ENCODE peak calls at places on chromosomes 13 and 19, in seven cellular contexts. S, X, D, I, J, Q and F are unnamed samples.

GRCh38 chr13:100229603-100230002 is 140.7 kb downstream of the PCCA start:
- DNase-seq in S (no peak), X (peak), D (no peak), I (no peak), J (no peak), Q (no peak), F (no peak)

GRCh38 chr19:43720936-43721335 is 5.1 kb downstream of the IRGC start:
- DNase-seq in S (no peak), X (no peak), D (no peak), I (no peak), J (no peak), Q (no peak), F (no peak)

GRCh38 chr13:19169991-19170390 is 11.6 kb downstream of the TUBA3C start:
- DNase-seq in S (no peak), X (no peak), D (no peak), I (no peak), J (no peak), Q (no peak), F (peak)

GRCh38 chr13:93173656-93174055 is 53.0 kb upstream of the GPC6 start:
- DNase-seq in S (no peak), X (no peak), D (no peak), I (no peak), J (no peak), Q (no peak), F (no peak)

GRCh38 chr13:51728972-51729371 is 75.0 kb downstream of the DHRS12 start:
- DNase-seq in S (no peak), X (no peak), D (no peak), I (no peak), J (no peak), Q (peak), F (no peak)

GRCh38 chr19:19463348-19464117 is 51.8 kb downstream of the TSSK6 start:
- DNase-seq in S (no peak), X (no peak), D (peak), I (no peak), J (no peak), Q (no peak), F (no peak)

GRCh38 chr19:10766681-10767201 is 48.9 kb downstream of the DNM2 start:
- DNase-seq in S (no peak), X (peak), D (no peak), I (no peak), J (no peak), Q (no peak), F (no peak)

GRCh38 chr19:46351241-46352041 is 4.6 kb downstream of the PPP5C start:
- DNase-seq in S (no peak), X (peak), D (peak), I (no peak), J (peak), Q (no peak), F (no peak)

GRCh38 chr19:13212759-13213330 is 62.6 kb downstream of the IER2 start:
- DNase-seq in S (peak), X (peak), D (no peak), I (peak), J (peak), Q (peak), F (peak)

DNA sequence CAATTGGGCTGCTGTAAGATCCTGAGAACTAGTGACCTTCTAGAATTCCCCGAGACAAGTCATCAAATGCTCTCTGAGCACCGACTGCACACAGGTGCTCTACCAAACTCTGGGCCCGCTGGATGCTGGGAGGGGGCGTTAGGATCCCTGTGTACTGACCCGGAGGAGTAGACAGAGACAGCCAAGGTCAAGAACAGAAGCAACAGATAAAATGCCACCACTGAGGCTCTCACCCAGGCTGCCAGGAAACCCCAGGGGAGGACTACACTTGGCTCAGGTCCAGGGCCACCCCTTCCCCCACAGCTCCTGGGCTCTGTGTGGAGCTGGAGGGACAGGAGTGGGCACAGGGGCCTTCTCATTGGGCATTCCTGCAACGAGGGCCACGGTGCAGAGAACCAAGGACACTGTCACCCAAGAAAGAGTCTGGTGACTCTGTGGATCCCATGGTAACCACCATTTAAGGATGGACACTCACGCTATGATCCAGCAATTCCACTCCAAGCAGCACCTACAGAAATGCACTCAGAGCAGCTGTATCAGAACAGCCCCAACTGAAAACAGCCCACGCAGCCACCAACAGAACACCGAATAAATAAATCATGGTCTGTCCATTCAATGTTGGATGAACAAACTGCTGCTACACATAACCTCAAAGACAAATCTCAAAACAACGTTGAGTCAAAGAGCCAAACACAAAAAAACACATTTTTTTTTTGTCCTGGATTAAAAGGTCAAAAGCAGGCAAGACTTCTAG is 16.8 kb upstream of the SLC35E1 start:
- DNase-seq in S (no peak), X (no peak), D (no peak), I (no peak), J (no peak), Q (no peak), F (no peak)
- H3K4me3 ChIP-seq in S (no peak), X (no peak), D (no peak), I (peak), J (peak), Q (no peak), F (no peak)

GRCh38 chr19:55695511-55696290 is 20.7 kb downstream of the EPN1 start:
- DNase-seq in S (no peak), X (no peak), D (no peak), I (no peak), J (no peak), Q (no peak), F (peak)
- H3K4me3 ChIP-seq in S (no peak), X (no peak), D (no peak), I (no peak), J (no peak), Q (no peak), F (no peak)

DNA sequence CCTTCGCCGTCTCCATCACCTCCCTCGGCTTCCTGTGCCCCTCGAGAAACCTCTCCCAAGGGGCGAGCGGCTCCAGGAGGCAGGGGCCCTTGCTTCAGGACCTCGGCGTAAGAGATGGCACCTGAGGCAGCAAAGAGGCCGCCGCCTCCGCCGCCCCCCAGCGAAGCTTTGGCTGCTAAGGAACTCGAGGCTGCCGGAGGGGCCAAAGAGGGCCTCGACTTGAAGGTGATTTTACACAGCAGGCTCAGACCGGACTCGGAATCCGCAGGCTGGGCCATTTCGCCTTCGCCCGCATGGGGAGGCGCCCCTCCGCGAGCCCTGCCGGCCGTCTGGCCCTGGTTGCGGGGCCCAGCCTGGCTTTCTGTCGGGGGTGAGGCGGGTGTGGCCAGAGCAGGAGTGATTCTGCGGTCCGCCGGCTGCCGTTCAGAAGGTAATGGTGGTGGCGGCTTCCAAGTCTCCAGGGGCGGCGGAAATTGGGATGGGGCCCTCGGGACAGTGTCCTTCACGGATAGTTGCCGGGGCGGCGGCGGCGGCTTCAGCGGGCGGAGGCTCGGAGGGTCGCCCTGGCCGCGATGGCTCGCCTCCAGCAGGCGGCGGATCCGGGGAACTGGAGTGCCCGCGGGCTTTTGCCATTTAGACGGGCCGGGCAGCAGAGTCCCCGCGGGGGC is 1.4 kb downstream of the GGN start:
- DNase-seq in S (no peak), X (no peak), D (no peak), I (no peak), J (no peak), Q (no peak), F (no peak)
- H3K4me3 ChIP-seq in S (no peak), X (no peak), D (no peak), I (peak), J (no peak), Q (no peak), F (peak)

GRCh38 chr19:5340637-5341447 is at the start of gene PTPRS:
- DNase-seq in S (peak), X (peak), D (peak), I (peak), J (peak), Q (peak), F (peak)
- H3K4me3 ChIP-seq in S (peak), X (peak), D (peak), I (peak), J (no peak), Q (peak), F (peak)

DNA sequence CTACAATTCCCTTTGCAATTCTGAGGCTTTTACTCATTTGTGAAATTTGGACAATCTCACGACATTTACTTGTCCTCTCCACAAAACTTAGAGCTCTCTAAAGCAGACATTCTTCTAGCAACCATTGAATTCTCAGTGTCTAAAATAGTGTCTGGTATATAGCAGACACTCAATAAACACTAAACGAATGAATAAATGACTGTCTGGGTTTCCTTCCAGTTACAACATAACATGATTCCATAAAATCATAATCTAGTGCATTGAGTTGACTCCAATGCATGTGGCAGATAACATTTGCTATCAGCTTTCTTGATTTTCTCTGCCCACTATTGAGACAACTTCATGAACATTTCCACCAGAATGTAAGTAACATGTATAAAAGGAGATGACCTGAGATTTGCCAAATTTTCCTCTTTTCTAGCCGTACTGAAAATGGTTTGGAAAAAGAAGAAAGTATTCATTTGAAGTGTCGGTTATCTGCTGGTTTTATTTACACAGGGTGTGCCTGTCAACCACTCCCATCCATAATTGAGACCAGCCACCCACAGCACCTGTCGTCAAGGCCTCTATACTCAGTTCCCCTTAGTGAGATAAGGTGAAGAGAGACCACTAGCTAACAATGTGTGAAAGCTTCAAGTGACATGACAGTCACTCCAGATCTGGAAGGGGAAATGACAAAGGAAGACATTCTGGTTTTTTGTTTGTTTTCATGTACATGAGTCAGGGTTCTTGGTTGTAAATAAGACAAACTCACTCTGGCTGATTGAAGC is 4.8 kb upstream of the SERP2 start:
- DNase-seq in S (no peak), X (no peak), D (no peak), I (no peak), J (no peak), Q (no peak), F (no peak)
- H3K4me3 ChIP-seq in S (no peak), X (no peak), D (no peak), I (no peak), J (no peak), Q (no peak), F (no peak)

GRCh38 chr19:35128398-35129057 is 6.3 kb downstream of the LGI4 start:
- DNase-seq in S (no peak), X (no peak), D (no peak), I (no peak), J (no peak), Q (no peak), F (no peak)

GRCh38 chr19:35125270-35125717 is 9.6 kb downstream of the LGI4 start:
- DNase-seq in S (no peak), X (no peak), D (no peak), I (no peak), J (no peak), Q (no peak), F (peak)

GRCh38 chr19:35127871-35128270 is 7.0 kb downstream of the LGI4 start:
- DNase-seq in S (no peak), X (no peak), D (no peak), I (no peak), J (no peak), Q (no peak), F (no peak)

GRCh38 chr19:35125746-35126623 is 8.9 kb downstream of the LGI4 start:
- DNase-seq in S (no peak), X (no peak), D (no peak), I (no peak), J (no peak), Q (no peak), F (no peak)

DNA sequence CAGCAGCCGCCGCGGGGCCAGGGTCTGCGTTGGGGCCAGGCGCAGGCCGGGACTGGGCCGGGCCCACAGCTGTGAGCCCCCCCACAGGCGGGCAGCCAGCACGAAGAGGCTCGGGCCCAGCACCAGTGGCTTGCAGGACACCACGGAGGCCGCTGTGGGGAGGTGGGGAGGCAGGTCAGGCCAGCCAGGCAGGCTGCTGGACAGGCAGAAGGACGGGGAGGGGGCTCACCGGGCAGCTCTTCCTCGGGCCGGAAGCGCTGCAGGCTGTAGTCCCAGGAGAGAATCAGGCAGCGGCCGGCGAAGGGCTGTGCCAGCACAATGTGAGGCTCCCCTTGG is 8.3 kb downstream of the LGI4 start:
- DNase-seq in S (no peak), X (no peak), D (peak), I (no peak), J (no peak), Q (no peak), F (no peak)
- H3K4me3 ChIP-seq in S (no peak), X (no peak), D (peak), I (no peak), J (no peak), Q (no peak), F (no peak)